ENCODE peak calls at places on chromosomes 16 and 17, in ten cellular contexts. U, G, B, V, J, E, S, A, P and N are unnamed samples.

GRCh38 chr16:2142942-2143868 is 5.2 kb upstream of the RAB26 start:
- DNase-seq in U (no peak), G (no peak), B (no peak), V (no peak), J (no peak), E (peak), S (no peak), A (no peak), P (no peak), N (peak)

GRCh38 chr17:45782889-45783592 is 1.1 kb upstream of the CRHR1 start:
- DNase-seq in U (no peak), G (no peak), B (no peak), V (no peak), J (no peak), E (peak), S (no peak), A (peak), P (no peak), N (peak)

GRCh38 chr16:47732806-47733150 is 271.6 kb downstream of the PHKB start:
- DNase-seq in U (no peak), G (peak), B (peak), V (peak), J (no peak), E (no peak), S (peak), A (no peak), P (no peak), N (peak)

GRCh38 chr17:15038656-15039055 is 226.5 kb downstream of the PMP22 start:
- DNase-seq in U (no peak), G (no peak), B (peak), V (no peak), J (peak), E (no peak), S (peak), A (no peak), P (no peak), N (peak)

GRCh38 chr17:21240375-21241055 is 12.7 kb downstream of the NATD1 start:
- DNase-seq in U (no peak), G (no peak), B (no peak), V (no peak), J (no peak), E (no peak), S (no peak), A (no peak), P (no peak), N (no peak)

GRCh38 chr16:12420661-12421209 is 383.0 kb downstream of the CPPED1 start:
- DNase-seq in U (no peak), G (no peak), B (no peak), V (no peak), J (no peak), E (no peak), S (peak), A (no peak), P (no peak), N (no peak)

GRCh38 chr16:21194771-21195301 is 16.5 kb downstream of the ZP2 start:
- DNase-seq in U (no peak), G (peak), B (no peak), V (peak), J (no peak), E (no peak), S (no peak), A (no peak), P (no peak), N (no peak)

GRCh38 chr16:88911946-88912310 is 45.5 kb upstream of the PABPN1L start:
- DNase-seq in U (no peak), G (no peak), B (no peak), V (no peak), J (no peak), E (no peak), S (no peak), A (no peak), P (no peak), N (no peak)

GRCh38 chr16:49492090-49492801 is 118.6 kb downstream of the C16orf78 start:
- DNase-seq in U (no peak), G (no peak), B (no peak), V (peak), J (peak), E (peak), S (peak), A (peak), P (peak), N (peak)

GRCh38 chr17:50534222-50534978 is 1.9 kb downstream of the EPN3 start:
- DNase-seq in U (peak), G (peak), B (no peak), V (no peak), J (no peak), E (no peak), S (peak), A (peak), P (no peak), N (peak)

GRCh38 chr16:2092866-2093265 is 42.8 kb downstream of the PKD1 start:
- DNase-seq in U (no peak), G (no peak), B (no peak), V (no peak), J (no peak), E (no peak), S (no peak), A (no peak), P (no peak), N (no peak)

GRCh38 chr16:49050607-49051006 is 231.0 kb downstream of the CBLN1 start:
- DNase-seq in U (no peak), G (no peak), B (no peak), V (peak), J (no peak), E (peak), S (no peak), A (no peak), P (peak), N (no peak)

GRCh38 chr17:2138768-2139167 is 83.9 kb downstream of the HIC1 start:
- DNase-seq in U (peak), G (peak), B (no peak), V (peak), J (no peak), E (peak), S (no peak), A (no peak), P (no peak), N (peak)

GRCh38 chr17:70225272-70225671 is 55.9 kb downstream of the KCNJ2 start:
- DNase-seq in U (no peak), G (no peak), B (no peak), V (no peak), J (no peak), E (no peak), S (peak), A (no peak), P (no peak), N (no peak)

GRCh38 chr17:67800495-67800928 is 24.8 kb upstream of the BPTF start:
- DNase-seq in U (peak), G (peak), B (peak), V (peak), J (peak), E (peak), S (peak), A (peak), P (peak), N (peak)

GRCh38 chr16:72400257-72401078 is 228.5 kb upstream of the PMFBP1 start:
- DNase-seq in U (peak), G (peak), B (peak), V (peak), J (no peak), E (peak), S (peak), A (peak), P (no peak), N (peak)

GRCh38 chr16:49469323-49469670 is 95.7 kb downstream of the C16orf78 start:
- DNase-seq in U (peak), G (no peak), B (no peak), V (no peak), J (no peak), E (no peak), S (no peak), A (no peak), P (no peak), N (no peak)

GRCh38 chr17:17768415-17769088 is 68.2 kb downstream of the SREBF1 start:
- DNase-seq in U (no peak), G (no peak), B (no peak), V (no peak), J (no peak), E (no peak), S (no peak), A (no peak), P (no peak), N (no peak)

GRCh38 chr17:45850468-45850867 is 5.8 kb downstream of the SPPL2C start:
- DNase-seq in U (no peak), G (no peak), B (no peak), V (no peak), J (no peak), E (no peak), S (no peak), A (no peak), P (no peak), N (no peak)

GRCh38 chr16:68079616-68080344 is 5.4 kb upstream of the NFATC3 start:
- DNase-seq in U (peak), G (no peak), B (no peak), V (peak), J (peak), E (no peak), S (no peak), A (no peak), P (peak), N (no peak)

GRCh38 chr16:87970206-87970605 is 19.0 kb downstream of the BANP start:
- DNase-seq in U (no peak), G (peak), B (peak), V (peak), J (no peak), E (no peak), S (no peak), A (no peak), P (no peak), N (no peak)

GRCh38 chr16:3669067-3669466 is 14.6 kb downstream of the DNASE1 start:
- DNase-seq in U (no peak), G (no peak), B (no peak), V (no peak), J (no peak), E (no peak), S (no peak), A (no peak), P (no peak), N (no peak)

GRCh38 chr17:56815711-56816110 is 18.0 kb downstream of the C17orf67 start:
- DNase-seq in U (no peak), G (peak), B (peak), V (peak), J (no peak), E (no peak), S (peak), A (no peak), P (no peak), N (no peak)

GRCh38 chr17:74467221-74467951 is 952 bp downstream of the CD300A start:
- DNase-seq in U (no peak), G (no peak), B (no peak), V (no peak), J (no peak), E (no peak), S (no peak), A (peak), P (no peak), N (no peak)

GRCh38 chr17:17153071-17153470 is 53.1 kb downstream of the PLD6 start:
- DNase-seq in U (no peak), G (no peak), B (no peak), V (no peak), J (no peak), E (no peak), S (no peak), A (no peak), P (no peak), N (no peak)

GRCh38 chr16:49485663-49486062 is 112.1 kb downstream of the C16orf78 start:
- DNase-seq in U (no peak), G (no peak), B (no peak), V (peak), J (no peak), E (no peak), S (no peak), A (no peak), P (no peak), N (no peak)

GRCh38 chr16:88575251-88575650 is 5.0 kb downstream of the ZC3H18 start:
- DNase-seq in U (no peak), G (no peak), B (no peak), V (no peak), J (no peak), E (no peak), S (no peak), A (no peak), P (no peak), N (no peak)

GRCh38 chr17:45729284-45729907 is 54.7 kb upstream of the CRHR1 start:
- DNase-seq in U (no peak), G (no peak), B (no peak), V (no peak), J (no peak), E (no peak), S (no peak), A (no peak), P (no peak), N (peak)

GRCh38 chr16:74603848-74604247 is 3.1 kb downstream of the GLG1 start:
- DNase-seq in U (no peak), G (peak), B (peak), V (peak), J (no peak), E (no peak), S (peak), A (no peak), P (no peak), N (no peak)
- H3K4me3 ChIP-seq in U (no peak), G (no peak), B (no peak), V (no peak), J (no peak), E (no peak), S (peak), A (no peak), P (no peak), N (peak)

GRCh38 chr17:32497431-32498205 is 10.8 kb downstream of the CDK5R1 start:
- DNase-seq in U (no peak), G (peak), B (no peak), V (no peak), J (no peak), E (no peak), S (peak), A (no peak), P (no peak), N (peak)
- TF ChIP-seq CTCF in U (no peak), G (no peak), B (no peak), V (no peak), J (no peak), E (no peak), S (peak), A (peak), P (no peak), N (peak)

GRCh38 chr16:9308300-9309209 is 217.1 kb downstream of the HAPSTR1 start:
- DNase-seq in U (peak), G (no peak), B (no peak), V (no peak), J (no peak), E (no peak), S (no peak), A (no peak), P (no peak), N (no peak)

GRCh38 chr16:9302102-9302501 is 210.7 kb downstream of the HAPSTR1 start:
- DNase-seq in U (peak), G (no peak), B (no peak), V (no peak), J (no peak), E (no peak), S (no peak), A (no peak), P (no peak), N (no peak)

GRCh38 chr16:9309844-9310243 is 218.4 kb downstream of the HAPSTR1 start:
- DNase-seq in U (peak), G (no peak), B (no peak), V (no peak), J (no peak), E (no peak), S (no peak), A (no peak), P (no peak), N (no peak)

GRCh38 chr16:9311303-9311954 is 220.0 kb downstream of the HAPSTR1 start:
- DNase-seq in U (peak), G (no peak), B (no peak), V (no peak), J (no peak), E (no peak), S (no peak), A (peak), P (no peak), N (peak)

GRCh38 chr16:9306753-9307152 is 215.3 kb downstream of the HAPSTR1 start:
- DNase-seq in U (no peak), G (no peak), B (no peak), V (no peak), J (no peak), E (no peak), S (no peak), A (no peak), P (no peak), N (no peak)
- H3K4me3 ChIP-seq in U (no peak), G (no peak), B (no peak), V (no peak), J (no peak), E (no peak), S (no peak), A (no peak), P (no peak), N (no peak)

DNA sequence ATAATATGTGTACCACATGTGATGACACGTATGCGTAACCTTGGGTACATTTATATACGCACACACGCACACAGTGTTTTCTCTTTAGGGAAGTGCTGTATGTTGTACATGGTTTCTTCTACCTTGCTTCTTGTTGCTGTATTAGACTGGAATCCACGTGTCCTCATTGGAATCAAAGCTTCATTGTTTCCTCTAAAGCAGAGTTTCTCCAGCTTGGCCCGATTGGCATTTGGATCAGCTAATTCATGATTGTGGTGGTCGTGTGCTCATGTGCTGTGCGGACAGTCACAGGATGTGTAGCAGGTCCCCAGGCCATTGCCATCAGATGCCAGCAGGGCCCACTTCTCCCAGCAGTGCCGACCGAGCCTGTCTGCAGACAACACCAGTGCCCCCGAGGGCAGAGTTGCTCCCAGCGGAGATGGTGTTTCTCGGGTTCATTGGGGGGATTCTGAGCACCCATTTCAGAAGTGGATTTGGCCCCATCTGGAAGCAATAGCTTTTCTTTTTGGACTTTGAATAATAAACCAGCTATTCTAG is 148.4 kb downstream of the RPTOR start:
- DNase-seq in U (no peak), G (no peak), B (no peak), V (no peak), J (no peak), E (no peak), S (no peak), A (peak), P (no peak), N (peak)
- TF ChIP-seq CTCF in U (no peak), G (no peak), B (no peak), V (no peak), J (no peak), E (no peak), S (no peak), A (peak), P (no peak), N (peak)

GRCh38 chr16:66619534-66620418 is 15.3 kb downstream of the CMTM3 start:
- DNase-seq in U (no peak), G (peak), B (peak), V (peak), J (no peak), E (no peak), S (no peak), A (no peak), P (no peak), N (peak)

GRCh38 chr16:66618588-66618987 is 14.1 kb downstream of the CMTM3 start:
- DNase-seq in U (no peak), G (peak), B (peak), V (peak), J (no peak), E (no peak), S (peak), A (no peak), P (no peak), N (no peak)

GRCh38 chr16:66621973-66622372 is 17.5 kb downstream of the CMTM3 start:
- DNase-seq in U (no peak), G (no peak), B (no peak), V (no peak), J (peak), E (no peak), S (no peak), A (no peak), P (no peak), N (no peak)

GRCh38 chr16:66619036-66619435 is 14.5 kb downstream of the CMTM3 start:
- DNase-seq in U (no peak), G (peak), B (peak), V (peak), J (no peak), E (no peak), S (no peak), A (no peak), P (no peak), N (no peak)

DNA sequence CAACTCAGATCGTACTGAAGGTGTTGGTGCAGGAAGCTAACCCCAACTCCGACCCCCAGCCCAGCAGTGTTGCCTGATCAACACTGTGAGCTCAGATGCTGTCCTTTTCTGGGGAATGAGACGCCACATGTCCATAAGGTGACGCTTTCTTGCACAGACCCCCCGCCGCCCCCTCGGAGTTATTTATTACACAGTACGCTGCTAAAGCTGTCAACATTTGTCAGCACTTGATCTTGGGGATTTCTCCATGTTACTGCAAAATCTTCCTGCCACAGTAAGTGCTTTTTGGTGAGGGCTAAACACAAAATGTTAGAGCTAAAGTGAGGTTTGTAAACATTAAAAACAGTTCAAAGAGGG is 15.9 kb downstream of the CMTM3 start:
- DNase-seq in U (no peak), G (no peak), B (no peak), V (no peak), J (no peak), E (no peak), S (no peak), A (no peak), P (no peak), N (no peak)
- H3K4me3 ChIP-seq in U (no peak), G (no peak), B (no peak), V (no peak), J (no peak), E (no peak), S (no peak), A (no peak), P (no peak), N (no peak)

GRCh38 chr16:85611205-85611454 is 2.0 kb upstream of the GSE1 start:
- DNase-seq in U (no peak), G (no peak), B (no peak), V (no peak), J (no peak), E (peak), S (no peak), A (peak), P (no peak), N (no peak)

GRCh38 chr16:85613609-85614337 is 651 bp downstream of the GSE1 start:
- DNase-seq in U (peak), G (no peak), B (no peak), V (peak), J (peak), E (peak), S (peak), A (peak), P (peak), N (peak)

GRCh38 chr16:85611455-85612190 is 1.5 kb upstream of the GSE1 start:
- DNase-seq in U (peak), G (peak), B (peak), V (peak), J (peak), E (peak), S (peak), A (peak), P (peak), N (peak)

GRCh38 chr16:85612801-85613608 is at the start of gene GSE1:
- DNase-seq in U (peak), G (peak), B (peak), V (peak), J (peak), E (peak), S (peak), A (peak), P (peak), N (peak)

DNA sequence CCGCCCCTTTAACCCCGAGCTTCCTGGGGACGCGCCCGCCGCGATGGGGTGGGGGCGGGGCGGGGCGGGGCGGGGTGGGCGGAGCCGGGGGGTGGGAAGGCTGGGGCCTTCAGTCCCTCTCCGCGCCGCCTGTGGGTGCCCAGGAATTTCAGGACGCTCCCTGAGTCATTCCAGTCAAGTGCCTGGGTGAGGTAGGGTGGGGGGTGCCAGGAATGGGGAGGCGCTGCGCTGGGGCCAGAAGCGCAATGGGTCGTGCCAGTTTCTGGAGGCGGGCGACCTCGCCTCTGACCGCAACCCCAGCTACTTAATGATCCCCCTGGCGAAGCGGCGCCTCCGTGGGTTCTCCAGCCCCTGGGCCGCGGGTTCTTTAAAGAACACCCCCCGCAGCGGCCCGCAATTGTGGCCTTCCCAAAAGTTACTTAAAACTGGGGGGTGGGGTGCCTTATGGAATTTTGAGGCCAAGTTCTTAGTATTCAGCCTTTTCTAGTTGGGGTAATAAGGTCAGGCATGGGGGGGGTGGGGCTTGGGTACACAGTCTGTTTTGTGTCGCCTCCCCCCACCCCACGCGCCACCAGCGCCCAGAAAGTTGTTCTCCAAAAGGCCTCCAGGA is 826 bp upstream of the GSE1 start:
- DNase-seq in U (peak), G (peak), B (peak), V (peak), J (peak), E (peak), S (peak), A (peak), P (peak), N (peak)
- TF ChIP-seq CTCF in U (no peak), G (no peak), B (no peak), V (no peak), J (no peak), E (no peak), S (no peak), A (no peak), P (no peak), N (no peak)